ENCODE peak calls at places on chromosome 19, in five cellular contexts. One of them, this sample, is unnamed.

GRCh38 chr19:34299576-34299975 is 45.2 kb downstream of the GARRE1 start:
- DNase-seq in activated gamma-delta T cell treated with Interleukin-2 at 50 U/mL for 16 hours: no peak
- DNase-seq in activated CD4-positive, alpha-beta memory T cell treated with anti-CD3 and anti-CD28 coated beads, Interleukin-2, amount 10 ng/mL, durations not matched to agents 7 days and 5 days: no peak
- DNase-seq in foreskin keratinocyte: no peak
- DNase-seq in activated CD4-positive, CD25-positive, alpha-beta regulatory T cell treated with anti-CD3 and anti-CD28 coated beads, Interleukin-2, amount 50 U/mL, for 16 hours: no peak
- DNase-seq in this sample: no peak

GRCh38 chr19:54105796-54106195 is 3.1 kb downstream of the NDUFA3 start:
- DNase-seq in foreskin keratinocyte: no peak
- DNase-seq in activated CD4-positive, alpha-beta memory T cell treated with anti-CD3 and anti-CD28 coated beads, Interleukin-2, amount 10 ng/mL, durations not matched to agents 7 days and 5 days: no peak
- DNase-seq in activated gamma-delta T cell treated with Interleukin-2 at 50 U/mL for 16 hours: no peak
- DNase-seq in activated CD4-positive, CD25-positive, alpha-beta regulatory T cell treated with anti-CD3 and anti-CD28 coated beads, Interleukin-2, amount 50 U/mL, for 16 hours: no peak
- DNase-seq in this sample: no peak

GRCh38 chr19:52464798-52465470 is 11.6 kb downstream of the ZNF578 start:
- DNase-seq in activated gamma-delta T cell treated with Interleukin-2 at 50 U/mL for 16 hours: no peak
- DNase-seq in activated CD4-positive, alpha-beta memory T cell treated with anti-CD3 and anti-CD28 coated beads, Interleukin-2, amount 10 ng/mL, durations not matched to agents 7 days and 5 days: no peak
- DNase-seq in foreskin keratinocyte: no peak
- DNase-seq in activated CD4-positive, CD25-positive, alpha-beta regulatory T cell treated with anti-CD3 and anti-CD28 coated beads, Interleukin-2, amount 50 U/mL, for 16 hours: no peak
- DNase-seq in this sample: no peak

GRCh38 chr19:54218259-54218658 is 4.5 kb downstream of the LILRB3 start:
- DNase-seq in activated CD4-positive, CD25-positive, alpha-beta regulatory T cell treated with anti-CD3 and anti-CD28 coated beads, Interleukin-2, amount 50 U/mL, for 16 hours: no peak
- DNase-seq in foreskin keratinocyte: no peak
- DNase-seq in activated gamma-delta T cell treated with Interleukin-2 at 50 U/mL for 16 hours: no peak
- DNase-seq in activated CD4-positive, alpha-beta memory T cell treated with anti-CD3 and anti-CD28 coated beads, Interleukin-2, amount 10 ng/mL, durations not matched to agents 7 days and 5 days: no peak
- DNase-seq in this sample: no peak

GRCh38 chr19:801030-801860 is 4.0 kb downstream of the PTBP1 start:
- DNase-seq in activated CD4-positive, CD25-positive, alpha-beta regulatory T cell treated with anti-CD3 and anti-CD28 coated beads, Interleukin-2, amount 50 U/mL, for 16 hours: no peak
- DNase-seq in activated CD4-positive, alpha-beta memory T cell treated with anti-CD3 and anti-CD28 coated beads, Interleukin-2, amount 10 ng/mL, durations not matched to agents 7 days and 5 days: peak
- DNase-seq in activated gamma-delta T cell treated with Interleukin-2 at 50 U/mL for 16 hours: no peak
- DNase-seq in foreskin keratinocyte: no peak
- DNase-seq in this sample: no peak

GRCh38 chr19:17779281-17779930 is 15.5 kb upstream of the B3GNT3 start:
- DNase-seq in activated gamma-delta T cell treated with Interleukin-2 at 50 U/mL for 16 hours: no peak
- DNase-seq in activated CD4-positive, alpha-beta memory T cell treated with anti-CD3 and anti-CD28 coated beads, Interleukin-2, amount 10 ng/mL, durations not matched to agents 7 days and 5 days: no peak
- DNase-seq in activated CD4-positive, CD25-positive, alpha-beta regulatory T cell treated with anti-CD3 and anti-CD28 coated beads, Interleukin-2, amount 50 U/mL, for 16 hours: no peak
- DNase-seq in foreskin keratinocyte: no peak
- DNase-seq in this sample: no peak

GRCh38 chr19:10289167-10289835 is 451 bp upstream of the ICAM5 start:
- DNase-seq in activated gamma-delta T cell treated with Interleukin-2 at 50 U/mL for 16 hours: peak
- DNase-seq in activated CD4-positive, CD25-positive, alpha-beta regulatory T cell treated with anti-CD3 and anti-CD28 coated beads, Interleukin-2, amount 50 U/mL, for 16 hours: peak
- DNase-seq in foreskin keratinocyte: no peak
- DNase-seq in activated CD4-positive, alpha-beta memory T cell treated with anti-CD3 and anti-CD28 coated beads, Interleukin-2, amount 10 ng/mL, durations not matched to agents 7 days and 5 days: peak
- DNase-seq in this sample: peak

GRCh38 chr19:17419491-17420266 is at the start of gene MVB12A:
- DNase-seq in foreskin keratinocyte: peak
- DNase-seq in activated CD4-positive, alpha-beta memory T cell treated with anti-CD3 and anti-CD28 coated beads, Interleukin-2, amount 10 ng/mL, durations not matched to agents 7 days and 5 days: peak
- DNase-seq in activated gamma-delta T cell treated with Interleukin-2 at 50 U/mL for 16 hours: peak
- DNase-seq in activated CD4-positive, CD25-positive, alpha-beta regulatory T cell treated with anti-CD3 and anti-CD28 coated beads, Interleukin-2, amount 50 U/mL, for 16 hours: peak
- DNase-seq in this sample: peak

GRCh38 chr19:43779147-43779819 is 1.5 kb downstream of the KCNN4 start:
- DNase-seq in activated CD4-positive, CD25-positive, alpha-beta regulatory T cell treated with anti-CD3 and anti-CD28 coated beads, Interleukin-2, amount 50 U/mL, for 16 hours: no peak
- DNase-seq in foreskin keratinocyte: no peak
- DNase-seq in activated gamma-delta T cell treated with Interleukin-2 at 50 U/mL for 16 hours: no peak
- DNase-seq in activated CD4-positive, alpha-beta memory T cell treated with anti-CD3 and anti-CD28 coated beads, Interleukin-2, amount 10 ng/mL, durations not matched to agents 7 days and 5 days: no peak
- DNase-seq in this sample: no peak

GRCh38 chr19:58170860-58171259 is 12.0 kb upstream of the ZNF274 start:
- DNase-seq in activated CD4-positive, CD25-positive, alpha-beta regulatory T cell treated with anti-CD3 and anti-CD28 coated beads, Interleukin-2, amount 50 U/mL, for 16 hours: no peak
- DNase-seq in activated gamma-delta T cell treated with Interleukin-2 at 50 U/mL for 16 hours: no peak
- DNase-seq in activated CD4-positive, alpha-beta memory T cell treated with anti-CD3 and anti-CD28 coated beads, Interleukin-2, amount 10 ng/mL, durations not matched to agents 7 days and 5 days: no peak
- DNase-seq in foreskin keratinocyte: peak
- DNase-seq in this sample: no peak

GRCh38 chr19:50537306-50537685 is 23.6 kb upstream of the ASPDH start:
- DNase-seq in activated CD4-positive, CD25-positive, alpha-beta regulatory T cell treated with anti-CD3 and anti-CD28 coated beads, Interleukin-2, amount 50 U/mL, for 16 hours: no peak
- DNase-seq in activated gamma-delta T cell treated with Interleukin-2 at 50 U/mL for 16 hours: no peak
- DNase-seq in foreskin keratinocyte: no peak
- DNase-seq in activated CD4-positive, alpha-beta memory T cell treated with anti-CD3 and anti-CD28 coated beads, Interleukin-2, amount 10 ng/mL, durations not matched to agents 7 days and 5 days: no peak
- DNase-seq in this sample: no peak

GRCh38 chr19:52584686-52585085 is 14.6 kb downstream of the ZNF701 start:
- DNase-seq in foreskin keratinocyte: no peak
- DNase-seq in activated CD4-positive, alpha-beta memory T cell treated with anti-CD3 and anti-CD28 coated beads, Interleukin-2, amount 10 ng/mL, durations not matched to agents 7 days and 5 days: no peak
- DNase-seq in activated gamma-delta T cell treated with Interleukin-2 at 50 U/mL for 16 hours: no peak
- DNase-seq in activated CD4-positive, CD25-positive, alpha-beta regulatory T cell treated with anti-CD3 and anti-CD28 coated beads, Interleukin-2, amount 50 U/mL, for 16 hours: no peak
- DNase-seq in this sample: no peak

GRCh38 chr19:48400018-48400742 is 6.7 kb downstream of the GRIN2D start:
- DNase-seq in activated gamma-delta T cell treated with Interleukin-2 at 50 U/mL for 16 hours: no peak
- DNase-seq in activated CD4-positive, alpha-beta memory T cell treated with anti-CD3 and anti-CD28 coated beads, Interleukin-2, amount 10 ng/mL, durations not matched to agents 7 days and 5 days: peak
- DNase-seq in activated CD4-positive, CD25-positive, alpha-beta regulatory T cell treated with anti-CD3 and anti-CD28 coated beads, Interleukin-2, amount 50 U/mL, for 16 hours: no peak
- DNase-seq in foreskin keratinocyte: no peak
- DNase-seq in this sample: no peak

GRCh38 chr19:57664269-57665127 is 4.2 kb upstream of the ZSCAN4 start:
- DNase-seq in activated CD4-positive, CD25-positive, alpha-beta regulatory T cell treated with anti-CD3 and anti-CD28 coated beads, Interleukin-2, amount 50 U/mL, for 16 hours: no peak
- DNase-seq in activated gamma-delta T cell treated with Interleukin-2 at 50 U/mL for 16 hours: no peak
- DNase-seq in foreskin keratinocyte: no peak
- DNase-seq in activated CD4-positive, alpha-beta memory T cell treated with anti-CD3 and anti-CD28 coated beads, Interleukin-2, amount 10 ng/mL, durations not matched to agents 7 days and 5 days: no peak
- DNase-seq in this sample: no peak

GRCh38 chr19:547836-548720 is 4.2 kb downstream of the GZMM start:
- DNase-seq in activated gamma-delta T cell treated with Interleukin-2 at 50 U/mL for 16 hours: no peak
- DNase-seq in foreskin keratinocyte: no peak
- DNase-seq in activated CD4-positive, alpha-beta memory T cell treated with anti-CD3 and anti-CD28 coated beads, Interleukin-2, amount 10 ng/mL, durations not matched to agents 7 days and 5 days: no peak
- DNase-seq in activated CD4-positive, CD25-positive, alpha-beta regulatory T cell treated with anti-CD3 and anti-CD28 coated beads, Interleukin-2, amount 50 U/mL, for 16 hours: no peak
- DNase-seq in this sample: peak

GRCh38 chr19:55369651-55370304 is 485 bp downstream of the IL11 start:
- DNase-seq in activated CD4-positive, CD25-positive, alpha-beta regulatory T cell treated with anti-CD3 and anti-CD28 coated beads, Interleukin-2, amount 50 U/mL, for 16 hours: no peak
- DNase-seq in activated CD4-positive, alpha-beta memory T cell treated with anti-CD3 and anti-CD28 coated beads, Interleukin-2, amount 10 ng/mL, durations not matched to agents 7 days and 5 days: no peak
- DNase-seq in activated gamma-delta T cell treated with Interleukin-2 at 50 U/mL for 16 hours: peak
- DNase-seq in foreskin keratinocyte: peak
- DNase-seq in this sample: no peak

GRCh38 chr19:3346677-3347353 is 19.6 kb upstream of the NFIC start:
- DNase-seq in activated CD4-positive, alpha-beta memory T cell treated with anti-CD3 and anti-CD28 coated beads, Interleukin-2, amount 10 ng/mL, durations not matched to agents 7 days and 5 days: no peak
- DNase-seq in activated CD4-positive, CD25-positive, alpha-beta regulatory T cell treated with anti-CD3 and anti-CD28 coated beads, Interleukin-2, amount 50 U/mL, for 16 hours: no peak
- DNase-seq in foreskin keratinocyte: no peak
- DNase-seq in activated gamma-delta T cell treated with Interleukin-2 at 50 U/mL for 16 hours: no peak
- DNase-seq in this sample: no peak

GRCh38 chr19:35856546-35857149 is at the start of gene KIRREL2:
- DNase-seq in foreskin keratinocyte: no peak
- DNase-seq in activated CD4-positive, CD25-positive, alpha-beta regulatory T cell treated with anti-CD3 and anti-CD28 coated beads, Interleukin-2, amount 50 U/mL, for 16 hours: no peak
- DNase-seq in activated gamma-delta T cell treated with Interleukin-2 at 50 U/mL for 16 hours: no peak
- DNase-seq in activated CD4-positive, alpha-beta memory T cell treated with anti-CD3 and anti-CD28 coated beads, Interleukin-2, amount 10 ng/mL, durations not matched to agents 7 days and 5 days: peak
- DNase-seq in this sample: no peak

GRCh38 chr19:50835103-50835784 is 1.9 kb upstream of the KLK15 start:
- DNase-seq in activated CD4-positive, alpha-beta memory T cell treated with anti-CD3 and anti-CD28 coated beads, Interleukin-2, amount 10 ng/mL, durations not matched to agents 7 days and 5 days: no peak
- DNase-seq in activated CD4-positive, CD25-positive, alpha-beta regulatory T cell treated with anti-CD3 and anti-CD28 coated beads, Interleukin-2, amount 50 U/mL, for 16 hours: no peak
- DNase-seq in activated gamma-delta T cell treated with Interleukin-2 at 50 U/mL for 16 hours: no peak
- DNase-seq in foreskin keratinocyte: no peak
- DNase-seq in this sample: no peak

GRCh38 chr19:51060336-51060735 is 4.6 kb downstream of the KLK13 start:
- DNase-seq in activated CD4-positive, alpha-beta memory T cell treated with anti-CD3 and anti-CD28 coated beads, Interleukin-2, amount 10 ng/mL, durations not matched to agents 7 days and 5 days: no peak
- DNase-seq in foreskin keratinocyte: no peak
- DNase-seq in activated CD4-positive, CD25-positive, alpha-beta regulatory T cell treated with anti-CD3 and anti-CD28 coated beads, Interleukin-2, amount 50 U/mL, for 16 hours: no peak
- DNase-seq in activated gamma-delta T cell treated with Interleukin-2 at 50 U/mL for 16 hours: no peak
- DNase-seq in this sample: no peak

GRCh38 chr19:876780-877314 is 16.1 kb downstream of the MED16 start:
- DNase-seq in activated CD4-positive, CD25-positive, alpha-beta regulatory T cell treated with anti-CD3 and anti-CD28 coated beads, Interleukin-2, amount 50 U/mL, for 16 hours: no peak
- DNase-seq in foreskin keratinocyte: no peak
- DNase-seq in activated CD4-positive, alpha-beta memory T cell treated with anti-CD3 and anti-CD28 coated beads, Interleukin-2, amount 10 ng/mL, durations not matched to agents 7 days and 5 days: no peak
- DNase-seq in activated gamma-delta T cell treated with Interleukin-2 at 50 U/mL for 16 hours: no peak
- DNase-seq in this sample: no peak

GRCh38 chr19:11451327-11451941 is 16.0 kb downstream of the PRKCSH start:
- DNase-seq in activated gamma-delta T cell treated with Interleukin-2 at 50 U/mL for 16 hours: no peak
- DNase-seq in foreskin keratinocyte: no peak
- DNase-seq in activated CD4-positive, alpha-beta memory T cell treated with anti-CD3 and anti-CD28 coated beads, Interleukin-2, amount 10 ng/mL, durations not matched to agents 7 days and 5 days: no peak
- DNase-seq in activated CD4-positive, CD25-positive, alpha-beta regulatory T cell treated with anti-CD3 and anti-CD28 coated beads, Interleukin-2, amount 50 U/mL, for 16 hours: no peak
- DNase-seq in this sample: no peak

GRCh38 chr19:4327252-4327876 is 11.3 kb downstream of the STAP2 start:
- DNase-seq in foreskin keratinocyte: no peak
- DNase-seq in activated gamma-delta T cell treated with Interleukin-2 at 50 U/mL for 16 hours: peak
- DNase-seq in activated CD4-positive, CD25-positive, alpha-beta regulatory T cell treated with anti-CD3 and anti-CD28 coated beads, Interleukin-2, amount 50 U/mL, for 16 hours: peak
- DNase-seq in activated CD4-positive, alpha-beta memory T cell treated with anti-CD3 and anti-CD28 coated beads, Interleukin-2, amount 10 ng/mL, durations not matched to agents 7 days and 5 days: peak
- DNase-seq in this sample: peak

GRCh38 chr19:1265611-1266115 is 3.5 kb upstream of the CIRBP start:
- DNase-seq in activated CD4-positive, alpha-beta memory T cell treated with anti-CD3 and anti-CD28 coated beads, Interleukin-2, amount 10 ng/mL, durations not matched to agents 7 days and 5 days: peak
- DNase-seq in activated gamma-delta T cell treated with Interleukin-2 at 50 U/mL for 16 hours: peak
- DNase-seq in foreskin keratinocyte: no peak
- DNase-seq in activated CD4-positive, CD25-positive, alpha-beta regulatory T cell treated with anti-CD3 and anti-CD28 coated beads, Interleukin-2, amount 50 U/mL, for 16 hours: no peak
- DNase-seq in this sample: no peak

GRCh38 chr19:54254195-54254906 is 2.7 kb downstream of the LILRB5 start:
- DNase-seq in activated gamma-delta T cell treated with Interleukin-2 at 50 U/mL for 16 hours: no peak
- DNase-seq in foreskin keratinocyte: no peak
- DNase-seq in activated CD4-positive, CD25-positive, alpha-beta regulatory T cell treated with anti-CD3 and anti-CD28 coated beads, Interleukin-2, amount 50 U/mL, for 16 hours: no peak
- DNase-seq in activated CD4-positive, alpha-beta memory T cell treated with anti-CD3 and anti-CD28 coated beads, Interleukin-2, amount 10 ng/mL, durations not matched to agents 7 days and 5 days: no peak
- DNase-seq in this sample: no peak

GRCh38 chr19:2047076-2047448 is 4.0 kb downstream of the MKNK2 start:
- DNase-seq in activated CD4-positive, CD25-positive, alpha-beta regulatory T cell treated with anti-CD3 and anti-CD28 coated beads, Interleukin-2, amount 50 U/mL, for 16 hours: no peak
- DNase-seq in foreskin keratinocyte: no peak
- DNase-seq in activated gamma-delta T cell treated with Interleukin-2 at 50 U/mL for 16 hours: no peak
- DNase-seq in activated CD4-positive, alpha-beta memory T cell treated with anti-CD3 and anti-CD28 coated beads, Interleukin-2, amount 10 ng/mL, durations not matched to agents 7 days and 5 days: no peak
- DNase-seq in this sample: peak